ENCODE peak calls at places on chromosomes 16 and 17, in seven cellular contexts. Q, N, G, J, E, A and S are unnamed samples.

GRCh38 chr17:21380659-21381058 is 4.5 kb downstream of the KCNJ12 start:
- DNase-seq in Q (no peak), N (no peak), G (no peak), J (no peak), E (no peak), A (no peak), S (no peak)

GRCh38 chr16:19861811-19862327 is 22.8 kb downstream of the GPRC5B start:
- DNase-seq in Q (no peak), N (peak; percentile 82), G (no peak), J (no peak), E (no peak), A (no peak), S (peak; percentile 84)

GRCh38 chr17:74738051-74738996 is 1.3 kb downstream of the RAB37 start:
- DNase-seq in Q (no peak), N (no peak), G (no peak), J (peak; percentile 49), E (no peak), A (no peak), S (peak; percentile 50)

GRCh38 chr17:18301081-18301480 is 13.7 kb downstream of the TOP3A start:
- DNase-seq in Q (no peak), N (no peak), G (no peak), J (no peak), E (no peak), A (no peak), S (no peak)

GRCh38 chr17:329794-330420 is 22.7 kb downstream of the RPH3AL start:
- DNase-seq in Q (peak; percentile 33), N (no peak), G (no peak), J (no peak), E (no peak), A (no peak), S (no peak)

GRCh38 chr17:31405941-31406371 is 14.5 kb downstream of the RAB11FIP4 start:
- DNase-seq in Q (no peak), N (peak; percentile 84), G (no peak), J (no peak), E (no peak), A (no peak), S (peak; percentile 90)

GRCh38 chr16:20768121-20768520 is 4.3 kb downstream of the ACSM3 start:
- DNase-seq in Q (no peak), N (no peak), G (no peak), J (no peak), E (no peak), A (no peak), S (no peak)

GRCh38 chr16:83807327-83807709 is 460 bp upstream of the HSBP1 start:
- DNase-seq in Q (no peak), N (no peak), G (no peak), J (no peak), E (no peak), A (peak; percentile 35), S (no peak)

GRCh38 chr17:245611-246010 is 64.2 kb upstream of the DOC2B start:
- DNase-seq in Q (no peak), N (no peak), G (no peak), J (no peak), E (no peak), A (no peak), S (no peak)

GRCh38 chr17:54891176-54891821 is 9.4 kb upstream of the TOM1L1 start:
- DNase-seq in Q (peak; percentile 80), N (peak; percentile 77), G (peak; percentile 66), J (no peak), E (peak; percentile 62), A (no peak), S (peak; percentile 53)

GRCh38 chr17:64706224-64707076 is 44.3 kb upstream of the SMURF2 start:
- DNase-seq in Q (no peak), N (no peak), G (no peak), J (no peak), E (peak; percentile 26), A (no peak), S (no peak)

GRCh38 chr17:61412860-61413653 is 13.4 kb downstream of the TBX2 start:
- DNase-seq in Q (no peak), N (no peak), G (no peak), J (no peak), E (no peak), A (peak; percentile 30), S (peak; percentile 84)

GRCh38 chr17:46262271-46262670 is 32.7 kb upstream of the LRRC37A start:
- DNase-seq in Q (no peak), N (no peak), G (no peak), J (no peak), E (no peak), A (no peak), S (no peak)

GRCh38 chr16:11875721-11876120 is 24.4 kb upstream of the RSL1D1 start:
- DNase-seq in Q (no peak), N (no peak), G (no peak), J (no peak), E (no peak), A (no peak), S (no peak)

GRCh38 chr16:11876306-11876705 is 25.0 kb upstream of the RSL1D1 start:
- DNase-seq in Q (no peak), N (peak; percentile 78), G (no peak), J (no peak), E (no peak), A (no peak), S (no peak)

GRCh38 chr16:11884035-11884434 is 31.7 kb downstream of the GSPT1 start:
- DNase-seq in Q (no peak), N (no peak), G (no peak), J (no peak), E (no peak), A (no peak), S (no peak)

GRCh38 chr16:11877374-11877773 is 26.0 kb upstream of the RSL1D1 start:
- DNase-seq in Q (no peak), N (no peak), G (no peak), J (no peak), E (peak; percentile 98), A (no peak), S (no peak)

DNA sequence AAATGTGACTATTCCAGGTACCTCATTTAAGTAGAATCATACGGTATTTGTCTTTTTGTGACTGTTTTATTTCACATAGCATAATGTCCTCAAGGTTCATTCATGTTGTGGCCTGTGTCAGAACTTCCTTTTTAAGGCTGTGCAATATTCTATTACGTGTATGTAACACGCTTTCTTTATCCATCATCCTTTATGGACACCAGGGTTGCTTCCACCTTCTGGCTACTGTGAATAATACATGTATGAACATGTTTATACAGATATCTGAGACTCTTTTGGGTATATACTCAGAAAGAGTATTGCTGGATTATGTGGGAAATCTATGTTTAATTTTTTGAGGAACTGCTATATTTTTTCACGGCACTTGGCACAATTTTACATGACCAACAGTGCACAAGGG is 28.7 kb upstream of the RSL1D1 start:
- DNase-seq in Q (no peak), N (no peak), G (no peak), J (no peak), E (no peak), A (no peak), S (no peak)
- H3K36me3 ChIP-seq in Q (peaks cover 56% of the 10 kb centered on the region), N (peaks cover 75% of the 10 kb centered on the region), G (peaks cover 65% of the 10 kb centered on the region), J (peaks cover 100% of the 10 kb centered on the region), E (peaks cover 40% of the 10 kb centered on the region), A (peaks cover 47% of the 10 kb centered on the region), S (peaks cover 20% of the 10 kb centered on the region)

GRCh38 chr16:50318796-50319578 is 49.8 kb downstream of the BRD7 start:
- DNase-seq in Q (no peak), N (no peak), G (no peak), J (no peak), E (peak; percentile 80), A (no peak), S (no peak)
- H3K36me3 ChIP-seq in Q (peaks cover 68% of the 10 kb centered on the region), N (peaks cover 92% of the 10 kb centered on the region), G (peaks cover 49% of the 10 kb centered on the region), J (peaks cover 100% of the 10 kb centered on the region), E (peaks cover 17% of the 10 kb centered on the region), A (peaks cover 39% of the 10 kb centered on the region), S (peaks cover 38% of the 10 kb centered on the region)

GRCh38 chr16:46808997-46809396 is 22.0 kb downstream of the C16orf87 start:
- DNase-seq in Q (peak; percentile 91), N (no peak), G (no peak), J (no peak), E (no peak), A (no peak), S (no peak)

GRCh38 chr16:46814790-46815189 is 16.2 kb downstream of the C16orf87 start:
- DNase-seq in Q (no peak), N (no peak), G (no peak), J (no peak), E (no peak), A (no peak), S (no peak)

GRCh38 chr16:46813611-46814010 is 17.4 kb downstream of the C16orf87 start:
- DNase-seq in Q (no peak), N (no peak), G (no peak), J (no peak), E (no peak), A (no peak), S (no peak)

GRCh38 chr16:46811682-46812081 is 19.3 kb downstream of the C16orf87 start:
- DNase-seq in Q (no peak), N (no peak), G (no peak), J (no peak), E (peak; percentile 61), A (no peak), S (no peak)

DNA sequence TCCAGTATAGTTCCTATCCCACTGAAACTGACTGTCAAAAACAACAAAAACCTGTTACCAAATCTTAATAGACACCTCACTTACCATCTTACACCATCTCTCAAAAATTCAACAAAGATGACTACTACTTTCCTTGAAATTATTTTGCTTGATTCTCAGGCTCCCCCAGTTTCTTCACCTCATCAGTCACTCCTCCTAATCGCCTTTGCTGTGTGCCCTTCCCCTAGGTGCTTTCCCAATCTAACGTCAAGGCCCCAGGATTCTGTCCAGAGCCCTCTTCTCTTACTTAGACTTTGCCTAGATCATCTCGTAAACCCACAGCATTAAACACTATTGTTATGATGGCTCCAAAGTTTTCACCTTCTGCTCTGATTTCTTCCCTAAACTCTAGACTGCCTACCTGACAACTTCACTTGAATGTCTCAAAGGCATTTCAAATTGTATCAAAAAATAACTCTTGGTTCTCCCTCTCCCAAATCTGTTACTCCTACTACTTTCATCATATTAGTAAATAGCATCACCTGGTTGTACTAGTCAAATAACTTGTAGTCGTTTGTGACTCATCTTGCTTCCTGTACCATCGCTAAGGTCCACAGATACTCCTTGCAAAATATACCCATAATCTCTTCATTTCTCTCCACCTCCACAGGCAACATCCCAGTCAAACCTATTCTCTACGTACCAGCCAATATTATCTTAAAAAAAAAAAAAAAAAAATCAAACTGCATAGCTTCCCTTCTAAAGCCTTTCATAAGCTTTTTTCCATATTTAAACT is 18.0 kb downstream of the C16orf87 start:
- DNase-seq in Q (no peak), N (no peak), G (no peak), J (no peak), E (no peak), A (no peak), S (no peak)
- H3K36me3 ChIP-seq in Q (peaks cover 18% of the 10 kb centered on the region), N (peaks cover 22% of the 10 kb centered on the region), G (no peaks in the 10 kb centered on the region), J (no peaks in the 10 kb centered on the region), E (peaks cover 4% of the 10 kb centered on the region), A (no peaks in the 10 kb centered on the region), S (no peaks in the 10 kb centered on the region)

DNA sequence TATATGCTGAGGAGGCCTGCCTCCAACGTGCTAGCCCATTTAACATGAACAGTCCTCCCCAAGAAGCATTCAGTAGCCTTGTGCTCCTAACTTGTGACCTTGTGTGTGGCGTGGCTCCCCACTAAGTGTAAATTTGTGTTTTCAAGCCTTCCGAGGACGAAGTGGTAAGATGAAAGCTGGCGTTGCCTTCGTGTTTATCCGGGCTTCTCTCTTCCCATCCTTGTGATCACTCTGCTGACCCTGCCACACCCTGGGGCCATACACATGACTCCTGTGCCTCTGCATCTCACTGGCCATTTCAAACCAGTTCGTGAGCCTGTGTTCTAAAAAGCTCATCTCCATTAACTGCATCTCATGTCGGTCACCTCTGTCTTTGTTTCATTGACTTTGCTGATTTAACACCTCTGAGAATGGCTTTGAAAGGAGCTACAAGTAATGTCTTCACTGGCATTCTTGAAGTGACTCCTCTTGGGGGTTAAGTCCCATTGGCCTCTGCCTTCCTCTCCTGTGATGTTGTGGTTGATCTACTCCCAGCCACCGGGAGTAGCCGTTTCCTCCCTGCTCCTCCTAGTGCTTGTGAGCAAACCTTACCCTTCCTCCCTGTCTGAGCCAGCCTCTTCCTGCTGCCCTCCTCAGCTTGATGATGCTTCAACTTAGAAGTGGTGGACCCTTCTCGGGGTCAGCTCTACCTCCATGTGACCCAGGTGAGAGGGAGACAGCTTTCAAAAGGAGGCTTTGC is 27.4 kb upstream of the NAGLU start:
- DNase-seq in Q (no peak), N (peak; percentile 68), G (no peak), J (no peak), E (no peak), A (no peak), S (peak; percentile 32)
- H3K36me3 ChIP-seq in Q (no peaks in the 10 kb centered on the region), N (peaks cover 33% of the 10 kb centered on the region), G (peaks cover 28% of the 10 kb centered on the region), J (peaks cover 90% of the 10 kb centered on the region), E (peaks cover 23% of the 10 kb centered on the region), A (peaks cover 24% of the 10 kb centered on the region), S (peaks cover 7% of the 10 kb centered on the region)